ENCODE peak calls at places on chromosomes 7 and 10, in eight cellular contexts. V is neural progenitor cell; C is upper lobe of left lung; H is activated CD8-positive, alpha-beta T cell treated with anti-CD3 and anti-CD28 coated beads for 36 hours; A is WERI-Rb-1; L is right atrium auricular region; N is coronary artery; F is AG04450. U is an unnamed sample.

GRCh38 chr7:75876126-75876881 is 2.5 kb upstream of the RHBDD2 start:
- DNase-seq in F (no peak), C (peak; percentile 60), H (no peak), L (no peak), V (no peak), A (no peak), N (no peak), U (peak; percentile 52)

GRCh38 chr10:129031233-129032150 is 435.5 kb upstream of the MGMT start:
- DNase-seq in L (no peak), F (no peak), A (peak; percentile 58), C (no peak), V (peak; percentile 83), N (no peak), H (peak; percentile 59), U (peak; percentile 82)

GRCh38 chr10:52011113-52011512 is 303.0 kb upstream of the DKK1 start:
- DNase-seq in H (no peak), L (no peak), F (no peak), N (no peak), V (no peak), A (no peak), C (no peak), U (no peak)

GRCh38 chr10:24706479-24707118 is 17.1 kb downstream of the ARHGAP21 start:
- DNase-seq in L (no peak), N (no peak), V (no peak), H (peak; percentile 51), F (peak; percentile 83), A (no peak), C (peak; percentile 52), U (no peak)

GRCh38 chr10:119541459-119542356 is 811 bp downstream of the RGS10 start:
- DNase-seq in F (no peak), C (no peak), H (peak; percentile 79), V (no peak), L (no peak), A (no peak), N (no peak), U (peak; percentile 78)

GRCh38 chr7:14714161-14714728 is 188.3 kb downstream of the DGKB start:
- DNase-seq in A (no peak), F (no peak), L (no peak), C (no peak), H (peak; percentile 5), N (no peak), V (no peak), U (no peak)

GRCh38 chr10:115657161-115657850 is 564.1 kb downstream of the ATRNL1 start:
- DNase-seq in H (no peak), F (no peak), A (no peak), N (no peak), V (no peak), C (no peak), L (no peak), U (no peak)

GRCh38 chr10:23643396-23643795 is 204.5 kb downstream of the OTUD1 start:
- DNase-seq in V (no peak), L (no peak), H (no peak), C (peak; percentile 31), A (no peak), N (no peak), F (no peak), U (no peak)

GRCh38 chr7:21305455-21306235 is 122.2 kb upstream of the SP4 start:
- DNase-seq in A (no peak), V (no peak), C (no peak), H (no peak), N (no peak), L (no peak), F (no peak), U (no peak)

GRCh38 chr10:6236349-6237188 is 33.8 kb downstream of the PFKFB3 start:
- DNase-seq in N (no peak), V (no peak), L (no peak), F (no peak), A (no peak), C (no peak), H (no peak), U (peak; percentile 71)

GRCh38 chr7:43454936-43455518 is 127.9 kb upstream of the STK17A start:
- DNase-seq in N (no peak), A (no peak), L (no peak), H (no peak), F (no peak), V (peak; percentile 65), C (no peak), U (no peak)

GRCh38 chr10:84138478-84139125 is 707 bp upstream of the GHITM start:
- DNase-seq in F (no peak), V (no peak), C (no peak), H (peak; percentile 65), L (no peak), N (no peak), A (no peak), U (no peak)

GRCh38 chr10:96770987-96771386 is 50.7 kb upstream of the PIK3AP1 start:
- DNase-seq in H (no peak), L (no peak), C (no peak), F (no peak), A (no peak), N (no peak), V (no peak), U (no peak)

GRCh38 chr7:140059288-140060242 is 3.2 kb downstream of the PARP12 start:
- DNase-seq in C (peak; percentile 75), N (peak; percentile 77), F (peak; percentile 67), A (no peak), H (peak; percentile 57), V (no peak), L (peak; percentile 76), U (no peak)

GRCh38 chr10:21047511-21047910 is 150.4 kb upstream of the NEBL start:
- DNase-seq in F (no peak), A (no peak), N (no peak), H (no peak), V (no peak), C (no peak), L (no peak), U (no peak)

GRCh38 chr7:135712182-135712782 is 15.7 kb downstream of the SLC13A4 start:
- DNase-seq in V (no peak), A (peak; percentile 58), F (no peak), C (no peak), N (no peak), L (no peak), H (no peak), U (no peak)
- TF ChIP-seq CTCF in V (no peak), A (peak; percentile 30), F (no peak), C (no peak), N (no peak), L (no peak), H (no peak), U (no peak)

DNA sequence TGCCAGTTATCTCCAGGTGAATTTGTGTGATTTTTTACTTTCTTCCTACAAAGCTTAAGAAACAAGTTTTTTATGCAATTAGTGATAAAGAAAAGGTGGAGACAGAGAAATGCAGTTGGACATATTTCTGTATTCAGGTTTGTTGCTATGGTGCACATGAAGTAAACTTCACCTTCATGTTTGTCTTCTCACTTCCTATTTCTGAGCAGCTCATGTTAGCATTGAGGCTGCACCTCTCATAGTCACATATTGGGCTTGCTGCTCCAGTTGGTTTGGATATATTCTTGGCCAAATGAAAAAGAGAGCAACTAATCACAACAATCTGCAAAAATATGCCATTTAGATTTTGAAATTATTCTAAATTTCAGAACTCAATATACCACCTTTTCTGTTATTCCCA is 475.6 kb upstream of the ZWINT start:
- DNase-seq in C (no peak), A (no peak), N (no peak), F (no peak), V (no peak), L (no peak), H (no peak), U (no peak)
- TF ChIP-seq CTCF in C (no peak), A (no peak), N (no peak), F (no peak), V (no peak), L (no peak), H (no peak), U (no peak)

GRCh38 chr7:98927125-98927524 is 48.8 kb downstream of the TRRAP start:
- DNase-seq in F (no peak), C (no peak), H (no peak), V (no peak), N (no peak), L (no peak), A (no peak), U (no peak)

GRCh38 chr7:98921608-98922372 is 43.5 kb downstream of the TRRAP start:
- DNase-seq in L (no peak), F (no peak), C (no peak), V (peak; percentile 18), A (no peak), N (no peak), H (no peak), U (no peak)

GRCh38 chr7:98917331-98917730 is 39.0 kb downstream of the TRRAP start:
- DNase-seq in A (no peak), V (no peak), F (no peak), L (no peak), H (no peak), N (no peak), C (no peak), U (no peak)

GRCh38 chr7:98923512-98923911 is 45.2 kb downstream of the TRRAP start:
- DNase-seq in V (no peak), F (no peak), H (no peak), L (no peak), A (no peak), N (no peak), C (no peak), U (no peak)

GRCh38 chr7:98922392-98923107 is 44.2 kb downstream of the TRRAP start:
- DNase-seq in V (no peak), A (no peak), C (peak; percentile 76), L (peak; percentile 60), N (no peak), F (peak; percentile 41), H (no peak), U (no peak)
- TF ChIP-seq CTCF in V (no peak), A (no peak), C (no peak), L (no peak), N (no peak), F (no peak), H (no peak), U (no peak)

DNA sequence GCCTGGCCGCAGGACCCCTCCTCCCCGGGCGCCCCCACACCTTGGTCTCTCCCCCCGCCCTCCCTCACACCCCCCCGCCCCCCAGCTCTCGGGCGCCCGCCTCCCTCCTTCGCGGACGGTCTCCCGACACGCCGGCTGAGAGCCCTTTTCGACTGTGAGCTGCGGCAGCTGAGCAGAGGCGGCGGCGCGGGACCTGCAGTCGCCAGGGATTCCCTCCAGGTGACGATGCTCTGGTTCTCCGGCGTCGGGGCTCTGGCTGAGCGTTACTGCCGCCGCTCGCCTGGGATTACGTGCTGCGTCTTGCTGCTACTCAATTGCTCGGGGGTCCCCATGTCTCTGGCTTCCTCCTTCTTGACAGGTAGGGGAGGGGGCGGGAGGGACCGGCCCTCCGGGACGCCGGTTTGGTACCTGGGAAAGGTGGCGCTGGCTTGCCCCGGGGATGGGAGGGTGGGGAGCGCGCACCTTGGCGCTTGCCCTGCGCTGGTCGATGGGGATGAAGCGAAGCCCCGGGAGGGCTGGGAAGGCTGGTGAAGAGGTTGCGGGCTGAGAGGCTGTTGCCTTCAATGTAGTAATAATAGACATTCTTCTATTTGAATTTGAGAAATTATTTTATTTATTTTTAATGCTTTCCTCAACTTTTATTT is at the start of gene BMPER:
- DNase-seq in H (peak; percentile 36), A (peak; percentile 72), N (peak; percentile 73), L (no peak), V (peak; percentile 89), F (no peak), C (peak; percentile 36), U (peak; percentile 76)
- TF ChIP-seq CTCF in H (no peak), A (no peak), N (no peak), L (no peak), V (no peak), F (no peak), C (no peak), U (no peak)